ENCODE peak calls at places on chromosome 16, in four cellular contexts. T, P, F and Z are unnamed samples.

GRCh38 chr16:86285938-86286921 is 224.1 kb upstream of the FOXF1 start:
- DNase-seq in P (no peak), T (no peak), F (no peak), Z (no peak)

GRCh38 chr16:75256871-75257343 is 5.5 kb upstream of the BCAR1 start:
- DNase-seq in P (peak), F (no peak), T (no peak), Z (no peak)

GRCh38 chr16:668519-669171 is 713 bp downstream of the RHOT2 start:
- DNase-seq in P (no peak), F (no peak), T (no peak), Z (no peak)

GRCh38 chr16:31276600-31276999 is 16.8 kb downstream of the ITGAM start:
- DNase-seq in P (no peak), F (no peak), T (no peak), Z (no peak)

GRCh38 chr16:85902366-85903155 is 3.6 kb downstream of the IRF8 start:
- DNase-seq in P (no peak), T (no peak), F (peak), Z (no peak)

GRCh38 chr16:23624092-23624491 is 17.0 kb downstream of the PALB2 start:
- DNase-seq in F (no peak), T (no peak), P (no peak), Z (no peak)

GRCh38 chr16:81739503-81739902 is 39.6 kb upstream of the PLCG2 start:
- DNase-seq in T (no peak), P (no peak), F (no peak), Z (no peak)

GRCh38 chr16:54286330-54287017 is at the start of gene IRX3:
- DNase-seq in P (peak), T (peak), F (no peak), Z (no peak)

GRCh38 chr16:57807252-57807967 is 5.1 kb upstream of the KIFC3 start:
- DNase-seq in P (no peak), F (no peak), T (peak), Z (no peak)

GRCh38 chr16:52976539-52977167 is 76.0 kb downstream of the CHD9NB start:
- DNase-seq in T (no peak), P (no peak), F (no peak), Z (no peak)

GRCh38 chr16:50368410-50369132 is at the start of gene BRD7:
- DNase-seq in T (no peak), F (peak), P (peak), Z (no peak)

GRCh38 chr16:57235128-57236092 is 9.6 kb upstream of the ARL2BP start:
- DNase-seq in P (no peak), T (no peak), F (peak), Z (peak)

GRCh38 chr16:15792563-15792971 is 64.3 kb downstream of the MYH11 start:
- DNase-seq in F (no peak), T (no peak), P (no peak), Z (no peak)

GRCh38 chr16:29811170-29811895 is 660 bp upstream of the PRRT2 start:
- DNase-seq in F (peak), P (peak), T (peak), Z (peak)

GRCh38 chr16:56889206-56889605 is 24.2 kb downstream of the SLC12A3 start:
- DNase-seq in P (no peak), F (no peak), T (no peak), Z (no peak)

GRCh38 chr16:65117701-65118448 is 4.0 kb downstream of the CDH11 start:
- DNase-seq in T (peak), F (peak), P (peak), Z (peak)

GRCh38 chr16:1520461-1520860 is 13.0 kb upstream of the TMEM204 start:
- DNase-seq in F (no peak), T (no peak), P (no peak), Z (no peak)

GRCh38 chr16:68640972-68641371 is 4.1 kb upstream of the CDH3 start:
- DNase-seq in P (no peak), T (no peak), F (no peak), Z (no peak)

GRCh38 chr16:2749476-2749875 is 3.0 kb upstream of the SRRM2 start:
- DNase-seq in P (no peak), T (no peak), F (no peak), Z (no peak)

GRCh38 chr16:23595246-23595950 is 718 bp downstream of the NDUFAB1 start:
- DNase-seq in P (no peak), F (peak), T (no peak), Z (no peak)

GRCh38 chr16:22297871-22298733 is 893 bp downstream of the POLR3E start:
- DNase-seq in P (peak), F (peak), T (peak), Z (peak)

GRCh38 chr16:46558018-46558417 is 63.2 kb downstream of the SHCBP1 start:
- DNase-seq in T (no peak), P (no peak), F (no peak), Z (no peak)

GRCh38 chr16:82248677-82249076 is 78.7 kb upstream of the MPHOSPH6 start:
- DNase-seq in P (no peak), T (no peak), F (no peak), Z (no peak)

GRCh38 chr16:75264531-75264998 is 13.1 kb upstream of the BCAR1 start:
- DNase-seq in T (peak), P (peak), F (no peak), Z (no peak)

GRCh38 chr16:12891836-12892235 is 9.6 kb upstream of the SHISA9 start:
- DNase-seq in F (no peak), T (no peak), P (no peak), Z (no peak)

GRCh38 chr16:77679336-77679735 is 43.0 kb upstream of the NUDT7 start:
- DNase-seq in P (no peak), T (no peak), F (no peak), Z (no peak)